ENCODE peak calls at places on chromosomes 6 and 20, in ten cellular contexts. V, U, F, Y, Q, I, K, E, M and R are unnamed samples.

GRCh38 chr6:26233608-26234420 is 131.2 kb upstream of the BTN3A2 start:
- DNase-seq in V (no peak), U (peak; percentile 48), F (peak; percentile 52), Y (peak; percentile 50), Q (peak; percentile 82), I (no peak), K (no peak), E (no peak), M (peak; percentile 75), R (peak; percentile 63)

GRCh38 chr6:137188855-137189254 is 15.4 kb upstream of the IL22RA2 start:
- DNase-seq in V (no peak), U (no peak), F (no peak), Y (no peak), Q (no peak), I (no peak), K (no peak), E (no peak), M (no peak), R (no peak)

GRCh38 chr6:80535914-80536565 is 429.6 kb downstream of the BCKDHB start:
- DNase-seq in V (no peak), U (no peak), F (peak; percentile 35), Y (no peak), Q (no peak), I (no peak), K (peak; percentile 62), E (no peak), M (no peak), R (no peak)

GRCh38 chr20:12955611-12956010 is 53.2 kb upstream of the SPTLC3 start:
- DNase-seq in V (no peak), U (no peak), F (no peak), Y (no peak), Q (no peak), I (no peak), K (no peak), E (no peak), M (no peak), R (no peak)

GRCh38 chr6:38955876-38956275 is 92.7 kb upstream of the GLP1R start:
- DNase-seq in V (no peak), U (no peak), F (no peak), Y (no peak), Q (no peak), I (no peak), K (no peak), E (no peak), M (no peak), R (no peak)

GRCh38 chr20:49910340-49910706 is 5.0 kb downstream of the SPATA2 start:
- DNase-seq in V (no peak), U (peak; percentile 27), F (no peak), Y (no peak), Q (no peak), I (no peak), K (no peak), E (no peak), M (no peak), R (no peak)

GRCh38 chr6:135577059-135577538 is 79.6 kb upstream of the AHI1 start:
- DNase-seq in V (no peak), U (no peak), F (no peak), Y (no peak), Q (no peak), I (no peak), K (no peak), E (no peak), M (no peak), R (peak; percentile 55)

GRCh38 chr6:163789199-163789810 is 374.8 kb downstream of the QKI start:
- DNase-seq in V (no peak), U (no peak), F (no peak), Y (no peak), Q (no peak), I (no peak), K (no peak), E (no peak), M (no peak), R (no peak)

GRCh38 chr20:43508106-43508505 is 609 bp downstream of the L3MBTL1 start:
- DNase-seq in V (peak; percentile 21), U (no peak), F (no peak), Y (no peak), Q (peak; percentile 78), I (peak; percentile 18), K (no peak), E (no peak), M (peak; percentile 16), R (no peak)

GRCh38 chr20:44142416-44142815 is 44.6 kb downstream of the JPH2 start:
- DNase-seq in V (no peak), U (no peak), F (peak; percentile 21), Y (no peak), Q (no peak), I (no peak), K (no peak), E (no peak), M (no peak), R (no peak)

GRCh38 chr6:157607317-157608109 is 215.5 kb upstream of the SNX9 start:
- DNase-seq in V (no peak), U (no peak), F (no peak), Y (no peak), Q (peak; percentile 73), I (peak; percentile 22), K (no peak), E (no peak), M (no peak), R (no peak)

GRCh38 chr20:21240394-21240793 is 62.7 kb upstream of the XRN2 start:
- DNase-seq in V (no peak), U (no peak), F (no peak), Y (no peak), Q (peak; percentile 75), I (no peak), K (no peak), E (no peak), M (no peak), R (no peak)

GRCh38 chr20:21238818-21239530 is 64.2 kb upstream of the XRN2 start:
- DNase-seq in V (no peak), U (no peak), F (no peak), Y (no peak), Q (no peak), I (no peak), K (no peak), E (no peak), M (peak; percentile 46), R (no peak)

GRCh38 chr20:21238400-21238799 is 64.7 kb upstream of the XRN2 start:
- DNase-seq in V (no peak), U (no peak), F (no peak), Y (no peak), Q (no peak), I (no peak), K (no peak), E (no peak), M (no peak), R (no peak)

GRCh38 chr20:21243811-21244210 is 59.3 kb upstream of the XRN2 start:
- DNase-seq in V (no peak), U (no peak), F (no peak), Y (no peak), Q (no peak), I (no peak), K (no peak), E (no peak), M (no peak), R (no peak)

GRCh38 chr20:21241400-21241799 is 61.7 kb upstream of the XRN2 start:
- DNase-seq in V (no peak), U (no peak), F (no peak), Y (no peak), Q (no peak), I (no peak), K (no peak), E (no peak), M (no peak), R (no peak)
- TF ChIP-seq CTCF in V (no peak), U (no peak), F (no peak), Y (no peak), Q (no peak), I (no peak), K (no peak), E (no peak), M (no peak), R (no peak)

GRCh38 chr6:144767066-144767465 is 481.9 kb downstream of the UTRN start:
- DNase-seq in V (no peak), U (no peak), F (no peak), Y (no peak), Q (no peak), I (no peak), K (no peak), E (no peak), M (no peak), R (no peak)

DNA sequence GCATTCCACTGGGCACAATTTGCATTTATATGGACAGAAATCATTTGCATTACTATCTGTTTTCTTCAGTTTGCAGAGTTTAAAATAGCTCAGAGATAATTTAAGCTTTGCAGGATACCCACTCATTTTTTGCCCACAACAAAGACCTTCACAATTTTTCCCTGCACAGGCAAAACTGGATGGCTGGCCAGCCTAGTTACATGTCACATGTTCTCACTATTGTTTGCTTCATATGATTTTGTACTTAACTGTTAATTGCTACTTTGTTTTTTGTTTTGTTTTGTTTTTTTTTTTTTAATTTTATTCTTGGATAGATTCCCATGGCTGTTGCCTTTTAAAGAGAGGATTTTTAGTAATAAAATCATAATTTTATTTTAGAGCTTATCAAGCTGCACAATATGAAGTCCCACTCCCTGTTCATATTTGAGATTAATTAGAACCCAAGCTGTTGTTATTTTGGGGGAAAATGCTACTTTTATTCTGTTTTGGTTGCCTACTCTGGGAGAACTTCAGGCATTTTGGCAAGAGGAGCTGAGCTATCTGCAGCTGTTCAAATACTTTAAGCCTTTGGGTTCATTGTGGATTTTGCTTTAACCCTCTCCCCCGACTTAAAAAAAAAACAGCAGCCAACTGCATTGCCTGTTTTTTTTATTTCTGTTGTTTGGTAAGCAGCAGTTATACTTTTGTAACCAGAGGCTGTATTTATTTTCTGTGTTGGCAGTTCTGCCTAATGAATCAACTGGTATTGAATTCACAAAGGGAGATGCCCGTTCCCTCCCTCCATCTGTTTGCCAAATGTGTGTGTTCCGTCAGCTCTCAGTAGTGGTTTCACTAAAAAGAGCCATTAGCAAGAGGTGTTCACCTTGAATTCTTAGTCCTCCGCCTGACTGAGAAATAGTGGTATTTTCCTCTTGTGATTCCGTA is 483.8 kb downstream of the UTRN start:
- DNase-seq in V (no peak), U (no peak), F (no peak), Y (no peak), Q (no peak), I (no peak), K (no peak), E (no peak), M (no peak), R (no peak)
- TF ChIP-seq CTCF in V (no peak), U (no peak), F (no peak), Y (no peak), Q (no peak), I (no peak), K (no peak), E (no peak), M (no peak), R (no peak)

GRCh38 chr20:63858393-63859165 is 2.7 kb upstream of the ABHD16B start:
- DNase-seq in V (no peak), U (no peak), F (peak; percentile 35), Y (no peak), Q (peak; percentile 79), I (peak; percentile 62), K (no peak), E (no peak), M (no peak), R (no peak)
- TF ChIP-seq CTCF in V (no peak), U (no peak), F (peak; percentile 38), Y (no peak), Q (peak; percentile 71), I (no peak), K (no peak), E (no peak), M (no peak), R (no peak)

DNA sequence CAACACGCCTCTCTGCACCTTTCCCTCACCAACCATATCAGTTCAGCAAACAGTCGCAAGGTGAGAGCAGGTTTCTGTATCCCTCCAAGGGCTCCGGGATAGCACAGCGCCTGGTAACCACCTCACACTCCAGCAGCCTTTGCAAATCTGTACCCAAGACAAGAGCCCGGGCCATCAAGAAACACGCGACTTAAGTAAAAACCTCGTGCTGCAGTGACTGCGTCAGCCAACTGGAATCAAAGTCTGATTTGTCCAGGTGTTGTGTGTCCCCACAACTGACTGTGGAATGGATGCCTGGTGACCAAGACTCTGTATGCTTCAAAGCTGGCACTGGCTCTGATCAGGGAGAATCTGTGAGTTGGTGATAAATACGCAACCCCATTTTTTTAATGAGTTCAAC is 74.1 kb downstream of the NINL start:
- DNase-seq in V (no peak), U (peak; percentile 20), F (no peak), Y (no peak), Q (no peak), I (no peak), K (no peak), E (no peak), M (no peak), R (no peak)
- TF ChIP-seq CTCF in V (no peak), U (no peak), F (no peak), Y (no peak), Q (no peak), I (no peak), K (no peak), E (no peak), M (no peak), R (no peak)